ENCODE peak calls at places on chromosome 2, in nine cellular contexts. B is amygdala; M is activated CD4-positive, alpha-beta T cell treated with anti-CD3 and anti-CD28 coated beads, Interleukin-2, amount 50 U/mL, for 48 hours; C is HEK293T; A is Daoy; Q is psoas muscle; P is GM23338; J is hippocampal formation; K is anterior cingulate cortex. X is an unnamed sample.

GRCh38 chr2:37189452-37190153 is 1.1 kb upstream of the SULT6B1 start:
- DNase-seq in Q (no peak), K (no peak), A (peak), J (no peak), C (no peak), B (no peak), M (no peak), P (peak), X (peak)

GRCh38 chr2:72539145-72539552 is 286.7 kb downstream of the EXOC6B start:
- DNase-seq in K (no peak), Q (no peak), C (no peak), M (no peak), P (peak), J (no peak), B (no peak), A (peak), X (no peak)

GRCh38 chr2:202608142-202608852 is 26.5 kb upstream of the FAM117B start:
- DNase-seq in A (no peak), J (no peak), M (no peak), P (no peak), C (no peak), Q (no peak), K (no peak), B (no peak), X (no peak)

GRCh38 chr2:75994759-75995158 is 284.0 kb upstream of the GCFC2 start:
- DNase-seq in B (no peak), A (no peak), P (peak), C (peak), K (no peak), Q (no peak), M (no peak), J (no peak), X (peak)

GRCh38 chr2:2673406-2673805 is 342.3 kb upstream of the MYT1L start:
- DNase-seq in P (no peak), B (no peak), A (no peak), C (no peak), K (no peak), Q (no peak), J (no peak), M (no peak), X (no peak)

GRCh38 chr2:204205082-204205481 is 268.5 kb downstream of the ICOS start:
- DNase-seq in C (no peak), M (no peak), A (no peak), Q (no peak), K (no peak), P (peak), B (no peak), J (no peak), X (no peak)

GRCh38 chr2:65663831-65664407 is 231.5 kb upstream of the SPRED2 start:
- DNase-seq in A (no peak), M (no peak), P (no peak), K (no peak), Q (no peak), J (no peak), C (no peak), B (no peak), X (no peak)

GRCh38 chr2:233486778-233487552 is 79.6 kb downstream of the USP40 start:
- DNase-seq in A (peak), C (no peak), P (no peak), Q (no peak), J (no peak), M (no peak), K (no peak), B (no peak), X (no peak)

GRCh38 chr2:146523218-146523617 is 1321.6 kb upstream of the ACVR2A start:
- DNase-seq in M (no peak), J (peak), B (no peak), A (no peak), P (peak), Q (no peak), K (no peak), C (no peak), X (peak)

GRCh38 chr2:70977605-70978205 is 725 bp upstream of the ANKRD53 start:
- DNase-seq in Q (no peak), M (no peak), A (peak), J (no peak), P (peak), C (no peak), B (no peak), K (no peak), X (peak)

GRCh38 chr2:4995466-4995865 is 696.7 kb upstream of the SOX11 start:
- DNase-seq in P (peak), A (no peak), K (no peak), J (no peak), Q (no peak), C (no peak), B (no peak), M (no peak), X (no peak)